ENCODE peak calls at places on chromosomes 6 and 20, in five cellular contexts. One of them, this sample, is unnamed.

GRCh38 chr6:151288711-151289398 is 49.1 kb downstream of the AKAP12 start:
- DNase-seq in brain microvascular endothelial cell: no peak
- DNase-seq in heart right ventricle: no peak
- DNase-seq in AG10803: no peak
- DNase-seq in MM.1S: no peak
- DNase-seq in this sample: no peak

GRCh38 chr20:62020935-62021701 is 44.6 kb downstream of the TAF4 start:
- DNase-seq in brain microvascular endothelial cell: peak; percentile 8
- DNase-seq in AG10803: peak; percentile 23
- DNase-seq in MM.1S: no peak
- DNase-seq in heart right ventricle: peak; percentile 42
- DNase-seq in this sample: no peak

GRCh38 chr20:50115041-50115512 is 2.1 kb upstream of the UBE2V1 start:
- DNase-seq in MM.1S: no peak
- DNase-seq in brain microvascular endothelial cell: no peak
- DNase-seq in AG10803: no peak
- DNase-seq in heart right ventricle: no peak
- DNase-seq in this sample: no peak

GRCh38 chr6:167079853-167080297 is 43.0 kb upstream of the CCR6 start:
- DNase-seq in AG10803: no peak
- DNase-seq in heart right ventricle: no peak
- DNase-seq in MM.1S: peak; percentile 77
- DNase-seq in brain microvascular endothelial cell: no peak
- DNase-seq in this sample: peak; percentile 61

GRCh38 chr20:12395404-12396159 is 477.9 kb downstream of the BTBD3 start:
- DNase-seq in heart right ventricle: no peak
- DNase-seq in brain microvascular endothelial cell: no peak
- DNase-seq in MM.1S: no peak
- DNase-seq in AG10803: no peak
- DNase-seq in this sample: no peak

GRCh38 chr6:158703121-158703839 is 53.4 kb downstream of the SYTL3 start:
- DNase-seq in brain microvascular endothelial cell: no peak
- DNase-seq in AG10803: no peak
- DNase-seq in MM.1S: no peak
- DNase-seq in heart right ventricle: peak; percentile 53
- DNase-seq in this sample: no peak

GRCh38 chr20:45346851-45347250 is 1.4 kb downstream of the SDC4 start:
- DNase-seq in brain microvascular endothelial cell: no peak
- DNase-seq in AG10803: no peak
- DNase-seq in heart right ventricle: no peak
- DNase-seq in MM.1S: no peak
- DNase-seq in this sample: no peak

GRCh38 chr20:6613280-6613861 is 154.1 kb upstream of the BMP2 start:
- DNase-seq in heart right ventricle: no peak
- DNase-seq in MM.1S: no peak
- DNase-seq in brain microvascular endothelial cell: no peak
- DNase-seq in AG10803: no peak
- DNase-seq in this sample: no peak

GRCh38 chr20:33859157-33859695 is 48.1 kb downstream of the CHMP4B start:
- DNase-seq in brain microvascular endothelial cell: peak; percentile 12
- DNase-seq in MM.1S: peak; percentile 95
- DNase-seq in AG10803: no peak
- DNase-seq in heart right ventricle: no peak
- DNase-seq in this sample: peak; percentile 85

GRCh38 chr6:4164043-4164442 is 28.7 kb upstream of the ECI2 start:
- DNase-seq in AG10803: no peak
- DNase-seq in brain microvascular endothelial cell: no peak
- DNase-seq in heart right ventricle: no peak
- DNase-seq in MM.1S: no peak
- DNase-seq in this sample: no peak

GRCh38 chr6:49142422-49143151 is 320.5 kb downstream of the MMUT start:
- DNase-seq in AG10803: no peak
- DNase-seq in brain microvascular endothelial cell: no peak
- DNase-seq in MM.1S: no peak
- DNase-seq in heart right ventricle: no peak
- DNase-seq in this sample: no peak

GRCh38 chr6:149233056-149233715 is 84.3 kb upstream of the TAB2 start:
- DNase-seq in AG10803: peak; percentile 72
- DNase-seq in brain microvascular endothelial cell: peak; percentile 86
- DNase-seq in MM.1S: no peak
- DNase-seq in heart right ventricle: no peak
- DNase-seq in this sample: no peak

GRCh38 chr20:45325367-45325766 is 17.3 kb upstream of the MATN4 start:
- DNase-seq in MM.1S: no peak
- DNase-seq in brain microvascular endothelial cell: no peak
- DNase-seq in AG10803: no peak
- DNase-seq in heart right ventricle: no peak
- DNase-seq in this sample: no peak

GRCh38 chr6:79878142-79878748 is 69.1 kb downstream of the ELOVL4 start:
- DNase-seq in heart right ventricle: peak; percentile 46
- DNase-seq in MM.1S: no peak
- DNase-seq in AG10803: no peak
- DNase-seq in brain microvascular endothelial cell: no peak
- DNase-seq in this sample: no peak

GRCh38 chr20:24773751-24774201 is 175.3 kb upstream of the CST7 start:
- DNase-seq in AG10803: peak; percentile 73
- DNase-seq in brain microvascular endothelial cell: peak; percentile 67
- DNase-seq in heart right ventricle: no peak
- DNase-seq in MM.1S: peak; percentile 65
- DNase-seq in this sample: peak; percentile 57

GRCh38 chr6:63560806-63561672 is 11.2 kb upstream of the LOC128125822 start:
- DNase-seq in AG10803: peak; percentile 28
- DNase-seq in brain microvascular endothelial cell: no peak
- DNase-seq in heart right ventricle: no peak
- DNase-seq in MM.1S: no peak
- DNase-seq in this sample: no peak

GRCh38 chr20:24684421-24684871 is 215.0 kb downstream of the SYNDIG1 start:
- DNase-seq in AG10803: no peak
- DNase-seq in brain microvascular endothelial cell: no peak
- DNase-seq in MM.1S: no peak
- DNase-seq in heart right ventricle: no peak
- DNase-seq in this sample: peak; percentile 48

GRCh38 chr6:46410330-46410953 is 80.8 kb downstream of the RCAN2 start:
- DNase-seq in MM.1S: peak; percentile 32
- DNase-seq in heart right ventricle: peak; percentile 37
- DNase-seq in brain microvascular endothelial cell: peak; percentile 24
- DNase-seq in AG10803: peak; percentile 68
- DNase-seq in this sample: no peak

GRCh38 chr6:7215140-7215539 is 97.9 kb downstream of the SSR1 start:
- DNase-seq in MM.1S: no peak
- DNase-seq in AG10803: no peak
- DNase-seq in heart right ventricle: no peak
- DNase-seq in brain microvascular endothelial cell: peak; percentile 29
- DNase-seq in this sample: no peak

GRCh38 chr6:166864333-166864732 is 92.0 kb downstream of the RNASET2 start:
- DNase-seq in heart right ventricle: no peak
- DNase-seq in brain microvascular endothelial cell: no peak
- DNase-seq in AG10803: no peak
- DNase-seq in MM.1S: no peak
- DNase-seq in this sample: no peak

GRCh38 chr6:88480822-88481221 is 314.7 kb upstream of the CNR1 start:
- DNase-seq in heart right ventricle: no peak
- DNase-seq in MM.1S: no peak
- DNase-seq in brain microvascular endothelial cell: no peak
- DNase-seq in AG10803: no peak
- DNase-seq in this sample: no peak

GRCh38 chr6:156131221-156131903 is 645.8 kb upstream of the ARID1B start:
- DNase-seq in heart right ventricle: no peak
- DNase-seq in AG10803: no peak
- DNase-seq in brain microvascular endothelial cell: no peak
- DNase-seq in MM.1S: peak; percentile 69
- DNase-seq in this sample: no peak

GRCh38 chr6:28522594-28523557 is 2.8 kb upstream of the GPX5 start:
- DNase-seq in AG10803: no peak
- DNase-seq in heart right ventricle: no peak
- DNase-seq in brain microvascular endothelial cell: no peak
- DNase-seq in MM.1S: no peak
- DNase-seq in this sample: no peak

GRCh38 chr6:32933661-32934085 is 7.2 kb downstream of the HLA-DMB start:
- DNase-seq in AG10803: peak; percentile 74
- DNase-seq in heart right ventricle: peak; percentile 83
- DNase-seq in brain microvascular endothelial cell: peak; percentile 74
- DNase-seq in MM.1S: peak; percentile 64
- DNase-seq in this sample: peak; percentile 72

GRCh38 chr6:100269189-100269588 is 195.5 kb downstream of the SIM1 start:
- DNase-seq in MM.1S: no peak
- DNase-seq in brain microvascular endothelial cell: peak; percentile 46
- DNase-seq in heart right ventricle: no peak
- DNase-seq in AG10803: peak; percentile 88
- DNase-seq in this sample: no peak

GRCh38 chr6:162177733-162178132 is 549.8 kb downstream of the PRKN start:
- DNase-seq in heart right ventricle: peak; percentile 47
- DNase-seq in brain microvascular endothelial cell: peak; percentile 33
- DNase-seq in AG10803: no peak
- DNase-seq in MM.1S: no peak
- DNase-seq in this sample: no peak

GRCh38 chr20:21246143-21246542 is 57.0 kb upstream of the XRN2 start:
- DNase-seq in AG10803: no peak
- DNase-seq in brain microvascular endothelial cell: no peak
- DNase-seq in heart right ventricle: no peak
- DNase-seq in MM.1S: no peak
- DNase-seq in this sample: no peak

GRCh38 chr20:17315491-17316231 is 88.8 kb downstream of the PCSK2 start:
- DNase-seq in brain microvascular endothelial cell: no peak
- DNase-seq in MM.1S: no peak
- DNase-seq in AG10803: no peak
- DNase-seq in heart right ventricle: no peak
- DNase-seq in this sample: no peak

GRCh38 chr6:113464536-113464935 is 392.6 kb upstream of the MARCKS start:
- DNase-seq in heart right ventricle: no peak
- DNase-seq in MM.1S: no peak
- DNase-seq in brain microvascular endothelial cell: no peak
- DNase-seq in AG10803: no peak
- DNase-seq in this sample: no peak

GRCh38 chr20:53708129-53708968 is 114.7 kb upstream of the ZNF217 start:
- DNase-seq in heart right ventricle: no peak
- DNase-seq in MM.1S: peak; percentile 72
- DNase-seq in AG10803: peak; percentile 91
- DNase-seq in brain microvascular endothelial cell: peak; percentile 29
- DNase-seq in this sample: no peak